ENCODE peak calls at places on chromosomes 11 and 22, in ten cellular contexts. B is sciatic nerve; R is H7; H is GM23248; M is nephron progenitor cell; Q is AG08396; J is stimulated activated CD8-positive, alpha-beta memory T cell treated with anti-CD3 and anti-CD28 coated beads, Interleukin-4, amount 100 ng/mL, for 4 hours; Y is IMR-90; K is NCI-H460; G is astrocyte of the cerebellum. C is an unnamed sample.

GRCh38 chr11:45021692-45022130 is 71.0 kb upstream of the TP53I11 start:
- DNase-seq in B (peak; percentile 87), R (peak; percentile 76), H (peak; percentile 95), M (peak; percentile 35), Q (peak; percentile 60), J (no peak), Y (peak; percentile 16), K (no peak), G (peak; percentile 26), C (peak; percentile 88)

GRCh38 chr22:45918455-45919370 is 58.2 kb downstream of the WNT7B start:
- DNase-seq in B (no peak), R (peak; percentile 75), H (no peak), M (no peak), Q (no peak), J (no peak), Y (no peak), K (no peak), G (peak; percentile 18), C (peak; percentile 73)

GRCh38 chr11:3128356-3129180 is 36.5 kb downstream of the OSBPL5 start:
- DNase-seq in B (no peak), R (no peak), H (no peak), M (no peak), Q (no peak), J (no peak), Y (no peak), K (no peak), G (no peak), C (no peak)

GRCh38 chr11:121241300-121242176 is 51.0 kb upstream of the SC5D start:
- DNase-seq in B (no peak), R (peak; percentile 56), H (no peak), M (peak; percentile 10), Q (no peak), J (no peak), Y (no peak), K (no peak), G (no peak), C (no peak)

GRCh38 chr11:76602431-76602861 is 68.1 kb downstream of the LRRC32 start:
- DNase-seq in B (no peak), R (peak; percentile 27), H (peak; percentile 59), M (no peak), Q (no peak), J (no peak), Y (peak; percentile 53), K (no peak), G (no peak), C (no peak)

GRCh38 chr22:30947163-30947820 is 21.3 kb downstream of the MORC2 start:
- DNase-seq in B (no peak), R (no peak), H (peak; percentile 28), M (peak; percentile 17), Q (no peak), J (no peak), Y (no peak), K (no peak), G (no peak), C (no peak)

GRCh38 chr22:49134076-49134475 is 693.6 kb downstream of the BRD1 start:
- DNase-seq in B (no peak), R (peak; percentile 10), H (no peak), M (no peak), Q (no peak), J (no peak), Y (no peak), K (no peak), G (no peak), C (no peak)

GRCh38 chr11:89495951-89496350 is 4.8 kb upstream of the NOX4 start:
- DNase-seq in B (no peak), R (no peak), H (peak; percentile 82), M (no peak), Q (peak; percentile 64), J (no peak), Y (peak; percentile 93), K (no peak), G (peak; percentile 93), C (peak; percentile 99)

GRCh38 chr11:75547617-75548054 is 14.4 kb upstream of the SERPINH1 start:
- DNase-seq in B (peak; percentile 85), R (peak; percentile 94), H (peak; percentile 81), M (peak; percentile 83), Q (peak; percentile 87), J (no peak), Y (peak; percentile 65), K (peak; percentile 44), G (no peak), C (peak; percentile 71)

GRCh38 chr22:38317995-38318715 is 922 bp upstream of the CSNK1E start:
- DNase-seq in B (peak; percentile 75), R (no peak), H (peak; percentile 99), M (no peak), Q (peak; percentile 92), J (no peak), Y (peak; percentile 93), K (peak; percentile 83), G (peak; percentile 76), C (peak; percentile 96)

GRCh38 chr22:17980638-17981051 is 43.7 kb downstream of the MICAL3 start:
- DNase-seq in B (no peak), R (peak; percentile 42), H (peak; percentile 54), M (no peak), Q (peak; percentile 39), J (no peak), Y (peak; percentile 48), K (peak; percentile 28), G (no peak), C (peak; percentile 47)

GRCh38 chr11:94924074-94925031 is 49.0 kb downstream of the CWC15 start:
- DNase-seq in B (no peak), R (no peak), H (no peak), M (no peak), Q (peak; percentile 30), J (no peak), Y (peak; percentile 35), K (no peak), G (no peak), C (no peak)

GRCh38 chr22:47357086-47357485 is 594.6 kb downstream of the TBC1D22A start:
- DNase-seq in B (no peak), R (no peak), H (no peak), M (no peak), Q (no peak), J (no peak), Y (no peak), K (no peak), G (no peak), C (no peak)